ENCODE peak calls at places on chromosome 3, in ten cellular contexts. One of them, this sample, is unnamed.

GRCh38 chr3:102304550-102304949 is 130.3 kb upstream of the ZPLD1 start:
- DNase-seq in WERI-Rb-1: no peak
- DNase-seq in stimulated activated CD8-positive, alpha-beta memory T cell treated with anti-CD3 and anti-CD28 coated beads, Interleukin-15, amount 100 ng/mL, for 24 hours: no peak
- DNase-seq in aorta: no peak
- DNase-seq in T-helper 17 cell: no peak
- DNase-seq in choroid plexus epithelial cell: no peak
- DNase-seq in kidney tubule cell: no peak
- DNase-seq in EH: peak; percentile 0
- DNase-seq in NCI-H2171 treated with DMSO at 0.1 percent for 48 hours: no peak
- DNase-seq in fibroblast of mammary gland: no peak
- DNase-seq in this sample: no peak

GRCh38 chr3:142237891-142238290 is 12.5 kb upstream of the GK5 start:
- DNase-seq in stimulated activated CD8-positive, alpha-beta memory T cell treated with anti-CD3 and anti-CD28 coated beads, Interleukin-15, amount 100 ng/mL, for 24 hours: no peak
- DNase-seq in fibroblast of mammary gland: peak; percentile 43
- DNase-seq in T-helper 17 cell: no peak
- DNase-seq in kidney tubule cell: no peak
- DNase-seq in aorta: no peak
- DNase-seq in NCI-H2171 treated with DMSO at 0.1 percent for 48 hours: no peak
- DNase-seq in WERI-Rb-1: no peak
- DNase-seq in choroid plexus epithelial cell: peak; percentile 48
- DNase-seq in EH: peak; percentile 25
- DNase-seq in this sample: no peak

GRCh38 chr3:39961404-39961693 is 151.9 kb downstream of the MYRIP start:
- DNase-seq in NCI-H2171 treated with DMSO at 0.1 percent for 48 hours: no peak
- DNase-seq in choroid plexus epithelial cell: no peak
- DNase-seq in T-helper 17 cell: no peak
- DNase-seq in stimulated activated CD8-positive, alpha-beta memory T cell treated with anti-CD3 and anti-CD28 coated beads, Interleukin-15, amount 100 ng/mL, for 24 hours: no peak
- DNase-seq in kidney tubule cell: no peak
- DNase-seq in EH: no peak
- DNase-seq in WERI-Rb-1: no peak
- DNase-seq in fibroblast of mammary gland: no peak
- DNase-seq in aorta: no peak
- DNase-seq in this sample: no peak

GRCh38 chr3:55623786-55624185 is 136.7 kb upstream of the WNT5A start:
- DNase-seq in NCI-H2171 treated with DMSO at 0.1 percent for 48 hours: no peak
- DNase-seq in WERI-Rb-1: no peak
- DNase-seq in EH: no peak
- DNase-seq in choroid plexus epithelial cell: peak; percentile 47
- DNase-seq in kidney tubule cell: no peak
- DNase-seq in T-helper 17 cell: no peak
- DNase-seq in aorta: no peak
- DNase-seq in stimulated activated CD8-positive, alpha-beta memory T cell treated with anti-CD3 and anti-CD28 coated beads, Interleukin-15, amount 100 ng/mL, for 24 hours: no peak
- DNase-seq in fibroblast of mammary gland: no peak
- DNase-seq in this sample: no peak

GRCh38 chr3:30355622-30356021 is 250.8 kb upstream of the TGFBR2 start:
- DNase-seq in EH: no peak
- DNase-seq in fibroblast of mammary gland: no peak
- DNase-seq in aorta: no peak
- DNase-seq in kidney tubule cell: peak; percentile 89
- DNase-seq in T-helper 17 cell: no peak
- DNase-seq in choroid plexus epithelial cell: peak; percentile 68
- DNase-seq in WERI-Rb-1: no peak
- DNase-seq in NCI-H2171 treated with DMSO at 0.1 percent for 48 hours: no peak
- DNase-seq in stimulated activated CD8-positive, alpha-beta memory T cell treated with anti-CD3 and anti-CD28 coated beads, Interleukin-15, amount 100 ng/mL, for 24 hours: no peak
- DNase-seq in this sample: no peak

GRCh38 chr3:127425505-127426443 is 137.9 kb upstream of the PRR20G start:
- DNase-seq in aorta: no peak
- DNase-seq in WERI-Rb-1: no peak
- DNase-seq in EH: no peak
- DNase-seq in kidney tubule cell: no peak
- DNase-seq in choroid plexus epithelial cell: no peak
- DNase-seq in stimulated activated CD8-positive, alpha-beta memory T cell treated with anti-CD3 and anti-CD28 coated beads, Interleukin-15, amount 100 ng/mL, for 24 hours: no peak
- DNase-seq in NCI-H2171 treated with DMSO at 0.1 percent for 48 hours: no peak
- DNase-seq in T-helper 17 cell: no peak
- DNase-seq in fibroblast of mammary gland: no peak
- DNase-seq in this sample: no peak

GRCh38 chr3:52245322-52246263 is at the start of gene PPM1M:
- DNase-seq in choroid plexus epithelial cell: peak; percentile 50
- DNase-seq in EH: peak; percentile 75
- DNase-seq in T-helper 17 cell: peak; percentile 62
- DNase-seq in stimulated activated CD8-positive, alpha-beta memory T cell treated with anti-CD3 and anti-CD28 coated beads, Interleukin-15, amount 100 ng/mL, for 24 hours: no peak
- DNase-seq in WERI-Rb-1: no peak
- DNase-seq in kidney tubule cell: peak; percentile 40
- DNase-seq in NCI-H2171 treated with DMSO at 0.1 percent for 48 hours: no peak
- DNase-seq in aorta: peak; percentile 87
- DNase-seq in fibroblast of mammary gland: peak; percentile 21
- DNase-seq in this sample: peak; percentile 51

GRCh38 chr3:30970183-30970582 is 75.7 kb upstream of the GADL1 start:
- DNase-seq in NCI-H2171 treated with DMSO at 0.1 percent for 48 hours: no peak
- DNase-seq in EH: peak; percentile 21
- DNase-seq in choroid plexus epithelial cell: peak; percentile 11
- DNase-seq in kidney tubule cell: peak; percentile 20
- DNase-seq in WERI-Rb-1: peak; percentile 12
- DNase-seq in fibroblast of mammary gland: peak; percentile 16
- DNase-seq in T-helper 17 cell: no peak
- DNase-seq in stimulated activated CD8-positive, alpha-beta memory T cell treated with anti-CD3 and anti-CD28 coated beads, Interleukin-15, amount 100 ng/mL, for 24 hours: no peak
- DNase-seq in aorta: no peak
- DNase-seq in this sample: no peak

GRCh38 chr3:149371001-149371722 is 6.3 kb downstream of the TM4SF1 start:
- DNase-seq in choroid plexus epithelial cell: peak; percentile 64
- DNase-seq in WERI-Rb-1: no peak
- DNase-seq in NCI-H2171 treated with DMSO at 0.1 percent for 48 hours: no peak
- DNase-seq in stimulated activated CD8-positive, alpha-beta memory T cell treated with anti-CD3 and anti-CD28 coated beads, Interleukin-15, amount 100 ng/mL, for 24 hours: no peak
- DNase-seq in T-helper 17 cell: no peak
- DNase-seq in kidney tubule cell: peak; percentile 53
- DNase-seq in aorta: no peak
- DNase-seq in EH: peak; percentile 82
- DNase-seq in fibroblast of mammary gland: peak; percentile 69
- DNase-seq in this sample: no peak

GRCh38 chr3:39721076-39721475 is 88.3 kb upstream of the MYRIP start:
- DNase-seq in EH: peak; percentile 22
- DNase-seq in choroid plexus epithelial cell: no peak
- DNase-seq in WERI-Rb-1: no peak
- DNase-seq in fibroblast of mammary gland: no peak
- DNase-seq in stimulated activated CD8-positive, alpha-beta memory T cell treated with anti-CD3 and anti-CD28 coated beads, Interleukin-15, amount 100 ng/mL, for 24 hours: no peak
- DNase-seq in aorta: no peak
- DNase-seq in NCI-H2171 treated with DMSO at 0.1 percent for 48 hours: no peak
- DNase-seq in T-helper 17 cell: no peak
- DNase-seq in kidney tubule cell: no peak
- DNase-seq in this sample: no peak

GRCh38 chr3:65401359-65401810 is 637.3 kb downstream of the MAGI1 start:
- DNase-seq in stimulated activated CD8-positive, alpha-beta memory T cell treated with anti-CD3 and anti-CD28 coated beads, Interleukin-15, amount 100 ng/mL, for 24 hours: no peak
- DNase-seq in choroid plexus epithelial cell: peak; percentile 24
- DNase-seq in aorta: no peak
- DNase-seq in kidney tubule cell: no peak
- DNase-seq in WERI-Rb-1: no peak
- DNase-seq in fibroblast of mammary gland: no peak
- DNase-seq in NCI-H2171 treated with DMSO at 0.1 percent for 48 hours: no peak
- DNase-seq in T-helper 17 cell: no peak
- DNase-seq in EH: no peak
- DNase-seq in this sample: no peak

GRCh38 chr3:147015334-147015733 is 391.0 kb downstream of the ZIC4 start:
- DNase-seq in WERI-Rb-1: no peak
- DNase-seq in kidney tubule cell: no peak
- DNase-seq in choroid plexus epithelial cell: no peak
- DNase-seq in NCI-H2171 treated with DMSO at 0.1 percent for 48 hours: no peak
- DNase-seq in T-helper 17 cell: no peak
- DNase-seq in aorta: no peak
- DNase-seq in stimulated activated CD8-positive, alpha-beta memory T cell treated with anti-CD3 and anti-CD28 coated beads, Interleukin-15, amount 100 ng/mL, for 24 hours: no peak
- DNase-seq in fibroblast of mammary gland: no peak
- DNase-seq in EH: no peak
- DNase-seq in this sample: no peak

This sample was measured in RWPE2.